ENCODE peak calls at places on chromosome 6, in ten cellular contexts. H, Q, C, X, O, S, G, K, P and E are unnamed samples.
A peak's percentile ranks its signal among the peaks of the same experiment; 100 is the strongest.

GRCh38 chr6:7222197-7222596 is 90.8 kb downstream of the SSR1 start:
- DNase-seq in G (no peak), C (no peak), O (no peak), Q (no peak), K (no peak), P (no peak), S (no peak), X (no peak), H (no peak), E (no peak)

GRCh38 chr6:25927721-25928359 is 2.7 kb downstream of the SLC17A2 start:
- DNase-seq in S (no peak), K (no peak), H (no peak), O (no peak), P (peak; percentile 59), Q (no peak), G (no peak), C (no peak), X (no peak), E (no peak)

GRCh38 chr6:14713966-14714631 is 531.8 kb upstream of the JARID2 start:
- DNase-seq in S (no peak), G (no peak), Q (no peak), P (no peak), C (no peak), X (no peak), H (no peak), K (no peak), O (no peak), E (no peak)

GRCh38 chr6:23529902-23530301 is 596.1 kb upstream of the NRSN1 start:
- DNase-seq in C (no peak), P (no peak), O (no peak), H (no peak), G (no peak), S (no peak), Q (no peak), X (no peak), K (no peak), E (no peak)

GRCh38 chr6:56041591-56041990 is 166.2 kb upstream of the BMP5 start:
- DNase-seq in K (no peak), G (no peak), P (no peak), S (no peak), C (no peak), X (no peak), Q (no peak), H (no peak), O (no peak), E (no peak)

GRCh38 chr6:105794263-105794662 is 291.9 kb upstream of the PRDM1 start:
- DNase-seq in O (no peak), P (peak; percentile 48), X (no peak), G (no peak), S (no peak), K (peak; percentile 58), H (peak; percentile 46), Q (no peak), C (no peak), E (peak; percentile 70)

GRCh38 chr6:45498620-45499019 is 120.9 kb upstream of the SUPT3H start:
- DNase-seq in H (no peak), S (no peak), O (no peak), Q (no peak), P (no peak), K (no peak), X (no peak), C (no peak), G (no peak), E (no peak)

GRCh38 chr6:154754152-154754551 is 20.9 kb downstream of the SCAF8 start:
- DNase-seq in S (no peak), H (no peak), P (no peak), X (no peak), Q (no peak), K (no peak), C (no peak), G (no peak), O (peak; percentile 33), E (no peak)

GRCh38 chr6:112781236-112781635 is 434.1 kb downstream of the RFPL4B start:
- DNase-seq in H (peak; percentile 48), S (no peak), X (no peak), K (no peak), Q (no peak), C (no peak), P (peak; percentile 10), O (peak; percentile 46), G (no peak), E (no peak)

GRCh38 chr6:153001767-153002612 is 519 bp downstream of the MTRF1L start:
- DNase-seq in C (no peak), X (no peak), G (no peak), P (no peak), Q (no peak), H (peak; percentile 24), O (no peak), S (no peak), K (peak; percentile 3), E (no peak)

GRCh38 chr6:100346203-100346602 is 118.5 kb downstream of the SIM1 start:
- DNase-seq in S (no peak), K (no peak), H (peak; percentile 60), X (no peak), P (no peak), C (no peak), Q (no peak), O (no peak), G (no peak), E (no peak)

GRCh38 chr6:130178692-130179091 is 44.1 kb downstream of the SAMD3 start:
- DNase-seq in X (no peak), G (peak; percentile 84), C (no peak), O (peak; percentile 79), H (peak; percentile 88), S (no peak), K (peak; percentile 83), Q (no peak), P (peak; percentile 11), E (no peak)

GRCh38 chr6:84805145-84805544 is 40.7 kb upstream of the TBX18 start:
- DNase-seq in C (no peak), P (no peak), S (no peak), X (no peak), Q (no peak), K (no peak), O (no peak), G (no peak), H (no peak), E (no peak)